ENCODE peak calls at places on chromosome 9, in nine cellular contexts. U is cardiac muscle cell; Z is naive thymus-derived CD4-positive, alpha-beta T cell; O is RPMI7951; L is Ammon's horn; J is psoas muscle; M is GM04504; Q is GM23248; I is aorta. H is an unnamed sample.

GRCh38 chr9:93234600-93234999 is 50.7 kb downstream of the WNK2 start:
- DNase-seq in J (peak), M (no peak), I (no peak), U (no peak), O (no peak), Z (no peak), L (no peak), Q (no peak), H (no peak)

GRCh38 chr9:76603448-76603895 is 144.5 kb downstream of the GCNT1 start:
- DNase-seq in M (no peak), U (no peak), I (no peak), Z (no peak), O (peak), Q (peak), J (no peak), L (no peak), H (peak)

GRCh38 chr9:89742660-89743059 is 137.8 kb downstream of the GADD45G start:
- DNase-seq in J (no peak), O (no peak), Z (peak), U (no peak), I (no peak), L (no peak), M (no peak), Q (no peak), H (no peak)

GRCh38 chr9:77977210-77977611 is 54.4 kb downstream of the GNAQ start:
- DNase-seq in U (peak), O (peak), J (peak), Q (peak), M (no peak), L (peak), I (no peak), Z (peak), H (peak)

GRCh38 chr9:137365552-137366444 is 57.2 kb downstream of the EXD3 start:
- DNase-seq in L (no peak), U (no peak), M (no peak), Q (no peak), O (no peak), Z (no peak), I (no peak), J (no peak), H (no peak)

GRCh38 chr9:117957267-117957666 is 253.1 kb downstream of the TLR4 start:
- DNase-seq in Q (no peak), U (no peak), O (no peak), Z (no peak), M (no peak), J (no peak), I (no peak), L (peak), H (peak)

GRCh38 chr9:136665704-136666363 is 3.1 kb downstream of the EGFL7 start:
- DNase-seq in L (no peak), Z (no peak), Q (peak), U (peak), I (no peak), J (no peak), M (no peak), O (no peak), H (no peak)

GRCh38 chr9:113995963-113996362 is 82.1 kb downstream of the AMBP start:
- DNase-seq in U (no peak), J (no peak), O (no peak), I (peak), M (no peak), Q (no peak), Z (no peak), L (no peak), H (no peak)

GRCh38 chr9:61673664-61674381 is 484.0 kb downstream of the SPATA31A7 start:
- DNase-seq in M (no peak), Z (no peak), Q (no peak), J (no peak), I (peak), U (no peak), L (no peak), O (no peak), H (no peak)

GRCh38 chr9:14221558-14221957 is 92.4 kb downstream of the NFIB start:
- DNase-seq in M (no peak), Z (no peak), J (no peak), O (peak), I (no peak), U (no peak), L (no peak), Q (peak), H (peak)

GRCh38 chr9:137269231-137269772 is 8.2 kb upstream of the TOR4A start:
- DNase-seq in O (peak), L (no peak), J (peak), Q (no peak), U (no peak), I (peak), M (no peak), Z (no peak), H (no peak)

GRCh38 chr9:32899181-32899580 is 102.2 kb downstream of the APTX start:
- DNase-seq in J (no peak), Z (no peak), Q (peak), O (peak), L (no peak), U (no peak), I (no peak), M (peak), H (peak)

GRCh38 chr9:113633782-113634596 is 170.5 kb downstream of the RGS3 start:
- DNase-seq in O (no peak), Q (no peak), Z (no peak), L (no peak), J (no peak), I (peak), U (no peak), M (no peak), H (no peak)

GRCh38 chr9:76621011-76621410 is 143.2 kb upstream of the PCA3 start:
- DNase-seq in Q (no peak), Z (no peak), U (no peak), L (no peak), O (no peak), I (no peak), J (no peak), M (no peak), H (peak)

GRCh38 chr9:16316911-16317817 is 553.3 kb downstream of the BNC2 start:
- DNase-seq in U (no peak), Q (no peak), M (no peak), O (no peak), J (no peak), I (no peak), L (peak), Z (no peak), H (no peak)

GRCh38 chr9:104075801-104076753 is 18.0 kb upstream of the SMC2 start:
- DNase-seq in Q (peak), Z (no peak), J (no peak), M (no peak), L (no peak), O (no peak), I (no peak), U (no peak), H (peak)

GRCh38 chr9:13110766-13111400 is 168.6 kb downstream of the MPDZ start:
- DNase-seq in J (peak), U (no peak), Q (peak), O (no peak), Z (no peak), M (peak), I (no peak), L (peak), H (peak)

GRCh38 chr9:127940598-127940997 is 2.9 kb upstream of the DPM2 start:
- DNase-seq in O (no peak), Z (no peak), J (no peak), M (no peak), U (no peak), I (no peak), L (no peak), Q (no peak), H (no peak)

GRCh38 chr9:72445291-72446000 is 76.0 kb upstream of the TMC1 start:
- DNase-seq in J (no peak), M (no peak), U (no peak), O (peak), L (no peak), Q (peak), Z (no peak), I (no peak), H (peak)

GRCh38 chr9:19229725-19230355 is 653 bp upstream of the DENND4C start:
- DNase-seq in M (no peak), L (no peak), J (no peak), O (peak), I (peak), U (peak), Z (peak), Q (peak), H (peak)

GRCh38 chr9:24832307-24832706 is 286.6 kb upstream of the IZUMO3 start:
- DNase-seq in M (no peak), Q (no peak), J (no peak), L (no peak), O (no peak), I (no peak), U (peak), Z (no peak), H (no peak)

GRCh38 chr9:37706290-37706689 is 47.3 kb upstream of the TRMT10B start:
- DNase-seq in Z (no peak), J (no peak), L (no peak), U (no peak), M (no peak), Q (peak), I (no peak), O (peak), H (peak)

GRCh38 chr9:107363511-107364182 is 80.6 kb downstream of the RAD23B start:
- DNase-seq in I (no peak), J (no peak), L (no peak), M (peak), Z (no peak), O (peak), U (peak), Q (no peak), H (peak)

GRCh38 chr9:34929506-34930102 is 28.5 kb upstream of the PHF24 start:
- DNase-seq in U (peak), M (no peak), O (peak), Z (peak), I (no peak), L (peak), Q (peak), J (no peak), H (peak)

GRCh38 chr9:581673-582497 is 259.6 kb upstream of the DMRT1 start:
- DNase-seq in O (peak), J (no peak), L (no peak), Q (no peak), I (no peak), U (peak), M (no peak), Z (no peak), H (peak)